ENCODE peak calls at places on chromosomes 11 and 22, in six cellular contexts. T is colonic mucosa; K is upper lobe of left lung; R is right lobe of liver; A is effector memory CD4-positive, alpha-beta T cell; C is cardiac muscle cell. M is an unnamed sample.

GRCh38 chr11:59859695-59860094 is 6.6 kb downstream of the TCN1 start:
- DNase-seq in T (no peak), K (no peak), R (no peak), A (no peak), C (no peak), M (no peak)

GRCh38 chr22:40592352-40593113 is 44.0 kb downstream of the MRTFA start:
- DNase-seq in T (peak; percentile 39), K (no peak), R (no peak), A (no peak), C (no peak), M (no peak)

GRCh38 chr11:19326499-19326898 is 85.8 kb upstream of the E2F8 start:
- DNase-seq in T (no peak), K (no peak), R (no peak), A (no peak), C (peak; percentile 58), M (no peak)

GRCh38 chr11:15127341-15127740 is 12.6 kb downstream of the INSC start:
- DNase-seq in T (no peak), K (no peak), R (no peak), A (no peak), C (peak; percentile 41), M (no peak)

GRCh38 chr11:22922672-22923071 is 62.4 kb upstream of the CCDC179 start:
- DNase-seq in T (no peak), K (no peak), R (no peak), A (no peak), C (no peak), M (peak; percentile 58)

GRCh38 chr11:57363131-57363530 is 17.8 kb downstream of the PRG3 start:
- DNase-seq in T (no peak), K (no peak), R (no peak), A (no peak), C (no peak), M (no peak)

GRCh38 chr11:1742371-1742770 is 8.0 kb downstream of the IFITM10 start:
- DNase-seq in T (no peak), K (no peak), R (peak; percentile 26), A (no peak), C (no peak), M (no peak)

GRCh38 chr11:121652982-121653381 is 200.2 kb upstream of the SORL1-AS1 start:
- DNase-seq in T (no peak), K (no peak), R (no peak), A (no peak), C (peak; percentile 60), M (no peak)

GRCh38 chr11:102177974-102178631 is 67.9 kb downstream of the YAP1 start:
- DNase-seq in T (no peak), K (no peak), R (no peak), A (no peak), C (peak; percentile 90), M (no peak)

GRCh38 chr11:19025799-19026406 is 34.6 kb downstream of the MRGPRX2 start:
- DNase-seq in T (no peak), K (no peak), R (no peak), A (no peak), C (peak; percentile 10), M (no peak)

GRCh38 chr11:20353829-20354434 is 9.6 kb upstream of the HTATIP2 start:
- DNase-seq in T (no peak), K (peak; percentile 26), R (no peak), A (no peak), C (peak; percentile 64), M (peak; percentile 72)

GRCh38 chr11:70095541-70096252 is 17.6 kb downstream of the ANO1 start:
- DNase-seq in T (no peak), K (no peak), R (no peak), A (no peak), C (no peak), M (no peak)

GRCh38 chr11:119319136-119319701 is 2.3 kb upstream of the MCAM start:
- DNase-seq in T (no peak), K (no peak), R (no peak), A (no peak), C (no peak), M (no peak)
- H3K4me1 ChIP-seq in T (peaks cover 15% of the 10 kb centered on the region), K (peaks cover 71% of the 10 kb centered on the region), R (no peaks in the 10 kb centered on the region), A (peaks cover 56% of the 10 kb centered on the region), C (peaks cover 55% of the 10 kb centered on the region), M (peaks cover 21% of the 10 kb centered on the region)

GRCh38 chr11:44945639-44946038 is 5.0 kb downstream of the TP53I11 start:
- DNase-seq in T (no peak), K (no peak), R (no peak), A (no peak), C (peak; percentile 44), M (no peak)

GRCh38 chr11:44943696-44944095 is 7.0 kb downstream of the TP53I11 start:
- DNase-seq in T (no peak), K (no peak), R (no peak), A (no peak), C (no peak), M (peak; percentile 72)

GRCh38 chr11:44943118-44943517 is 7.6 kb downstream of the TP53I11 start:
- DNase-seq in T (peak; percentile 46), K (peak; percentile 84), R (no peak), A (no peak), C (no peak), M (no peak)

GRCh38 chr11:44944853-44945235 is 5.8 kb downstream of the TP53I11 start:
- DNase-seq in T (no peak), K (no peak), R (no peak), A (no peak), C (no peak), M (peak; percentile 69)

DNA sequence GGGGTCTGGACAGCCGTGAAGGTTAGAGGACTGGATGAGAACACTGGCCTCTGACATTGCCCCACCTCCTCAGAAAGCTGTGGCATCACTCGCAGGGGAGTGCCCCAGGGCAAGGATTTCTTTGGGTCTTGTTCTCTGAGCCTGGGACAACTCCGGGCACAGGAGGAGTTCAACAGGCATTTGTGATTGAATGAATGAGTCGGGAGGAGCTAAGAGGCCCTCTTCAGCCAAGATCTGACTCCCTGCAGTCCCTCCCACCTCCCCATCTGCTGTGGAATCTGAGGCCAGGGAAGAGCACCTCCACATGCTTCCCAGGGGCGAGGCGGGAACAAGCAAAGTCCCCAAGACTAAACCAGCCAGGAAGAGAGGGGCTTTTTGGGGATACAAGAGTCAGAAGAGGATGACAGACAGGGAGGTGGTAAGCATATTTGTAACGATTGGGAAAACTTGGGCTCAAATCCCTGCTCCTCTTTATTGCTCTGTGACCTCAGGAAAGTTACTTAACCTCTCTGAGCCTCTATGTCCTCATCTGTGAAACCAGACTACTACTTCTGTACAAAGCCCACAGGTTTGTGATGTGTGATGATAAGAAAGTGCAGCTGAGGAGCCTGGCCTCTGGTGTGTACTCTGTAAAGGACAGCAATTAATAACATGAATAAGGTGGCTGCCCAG is 6.4 kb downstream of the TP53I11 start:
- DNase-seq in T (no peak), K (no peak), R (no peak), A (no peak), C (no peak), M (no peak)
- H3K4me1 ChIP-seq in T (peaks cover 18% of the 10 kb centered on the region), K (peaks cover 35% of the 10 kb centered on the region), R (no peaks in the 10 kb centered on the region), A (peaks cover 4% of the 10 kb centered on the region), C (peaks cover 16% of the 10 kb centered on the region), M (peaks cover 9% of the 10 kb centered on the region)

GRCh38 chr11:79174045-79175008 is 266.5 kb downstream of the TENM4 start:
- DNase-seq in T (no peak), K (no peak), R (no peak), A (no peak), C (no peak), M (peak; percentile 84)

GRCh38 chr11:79170289-79170688 is 270.5 kb downstream of the TENM4 start:
- DNase-seq in T (no peak), K (no peak), R (no peak), A (no peak), C (no peak), M (peak; percentile 20)

GRCh38 chr11:79179087-79179486 is 261.7 kb downstream of the TENM4 start:
- DNase-seq in T (no peak), K (no peak), R (no peak), A (no peak), C (no peak), M (peak; percentile 13)

GRCh38 chr11:79168530-79169110 is 272.2 kb downstream of the TENM4 start:
- DNase-seq in T (no peak), K (no peak), R (no peak), A (no peak), C (no peak), M (peak; percentile 41)

DNA sequence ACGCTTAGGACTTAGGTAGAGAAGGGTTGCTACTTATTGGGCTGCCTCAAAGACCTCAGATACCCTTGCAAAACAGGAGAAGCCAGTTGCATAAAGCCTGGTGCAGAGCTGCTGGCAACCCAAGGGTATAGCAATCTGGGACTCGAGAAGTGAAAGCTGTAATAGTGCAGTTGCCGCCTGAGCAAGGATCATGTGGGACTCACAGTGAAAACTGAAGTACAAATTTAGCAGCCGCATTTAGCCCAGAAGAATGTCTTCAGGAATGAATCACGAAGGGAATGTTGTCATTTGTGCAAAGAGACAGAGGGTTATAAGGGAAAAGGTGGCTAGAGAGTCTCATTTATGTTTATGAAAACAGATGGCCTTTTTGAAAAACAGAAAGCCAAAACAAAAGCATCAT is 267.2 kb downstream of the TENM4 start:
- DNase-seq in T (no peak), K (no peak), R (no peak), A (no peak), C (peak; percentile 50), M (peak; percentile 34)
- H3K4me1 ChIP-seq in T (no peaks in the 10 kb centered on the region), K (no peaks in the 10 kb centered on the region), R (no peaks in the 10 kb centered on the region), A (no peaks in the 10 kb centered on the region), C (peaks cover 6% of the 10 kb centered on the region), M (peaks cover 3% of the 10 kb centered on the region)

DNA sequence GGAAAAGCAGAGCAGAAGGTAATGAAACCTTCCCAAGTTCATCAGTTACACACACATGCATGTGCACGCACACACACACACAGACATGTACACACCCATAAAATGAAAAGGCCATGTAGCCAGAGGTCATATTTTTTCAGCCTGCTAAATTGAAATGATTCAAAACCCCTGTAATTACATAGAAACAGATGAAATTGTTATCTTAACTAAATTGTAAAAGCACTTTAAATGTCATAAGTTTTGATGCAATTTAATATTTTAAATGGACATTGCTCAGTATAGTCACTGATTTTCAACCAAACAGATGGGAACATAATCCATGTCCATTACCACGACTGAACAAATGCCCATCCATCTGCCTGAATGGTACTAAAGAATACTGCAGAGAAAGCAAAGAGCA is 330.5 kb downstream of the TTC28 start:
- DNase-seq in T (no peak), K (no peak), R (no peak), A (no peak), C (no peak), M (no peak)
- H3K4me1 ChIP-seq in T (no peaks in the 10 kb centered on the region), K (no peaks in the 10 kb centered on the region), R (no peaks in the 10 kb centered on the region), A (no peaks in the 10 kb centered on the region), C (peaks cover 46% of the 10 kb centered on the region), M (peaks cover 13% of the 10 kb centered on the region)

GRCh38 chr11:90326647-90327046 is 103.8 kb upstream of the CHORDC1 start:
- DNase-seq in T (no peak), K (no peak), R (no peak), A (no peak), C (no peak), M (no peak)
- H3K4me1 ChIP-seq in T (no peaks in the 10 kb centered on the region), K (no peaks in the 10 kb centered on the region), R (no peaks in the 10 kb centered on the region), A (no peaks in the 10 kb centered on the region), C (peaks cover 6% of the 10 kb centered on the region), M (no peaks in the 10 kb centered on the region)

DNA sequence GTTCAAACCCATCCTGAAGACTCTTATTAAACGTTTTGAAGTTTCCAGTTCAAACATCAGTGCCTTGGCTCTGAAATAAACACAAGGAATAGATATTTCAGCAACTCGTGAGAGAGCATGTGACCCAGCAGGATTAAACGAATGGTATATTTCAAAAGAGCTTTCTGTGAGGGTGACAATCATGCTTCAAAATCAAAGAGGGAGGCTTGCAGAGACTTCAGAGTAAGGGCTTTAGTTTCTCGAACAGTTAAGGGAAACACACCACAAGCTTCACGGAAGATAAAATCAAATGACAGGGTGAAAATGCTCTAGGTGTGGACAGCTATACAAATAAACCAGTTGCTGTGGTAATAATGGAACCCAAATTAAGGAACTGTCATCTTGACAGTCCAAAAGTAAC is 1.4 kb downstream of the HPS4 start:
- DNase-seq in T (no peak), K (no peak), R (no peak), A (no peak), C (no peak), M (no peak)
- H3K4me1 ChIP-seq in T (peaks cover 9% of the 10 kb centered on the region), K (peaks cover 49% of the 10 kb centered on the region), R (no peaks in the 10 kb centered on the region), A (peaks cover 43% of the 10 kb centered on the region), C (peaks cover 17% of the 10 kb centered on the region), M (peaks cover 3% of the 10 kb centered on the region)

M was measured in endodermal cell.